ENCODE peak calls at places on chromosomes 6 and 20, in nine cellular contexts. One of them, this sample, is unnamed.

GRCh38 chr6:88381289-88381642 is 215.1 kb upstream of the CNR1 start:
- DNase-seq in IMR-90: no peak
- DNase-seq in GDM1: no peak
- DNase-seq in EL: no peak
- DNase-seq in natural killer cell: no peak
- DNase-seq in uterus: no peak
- DNase-seq in activated CD4-positive, alpha-beta T cell treated with anti-CD3 and anti-CD28 coated beads, Interleukin-2, amount 10 ng/mL, durations not matched to agents 24 days and 14 days: no peak
- DNase-seq in T-helper 22 cell: no peak
- DNase-seq in NCI-H1417 treated with DMSO at 0.1 percent for 48 hours: no peak
- DNase-seq in this sample: no peak

GRCh38 chr6:7726416-7727149 is 684 bp downstream of the BMP6 start:
- DNase-seq in IMR-90: no peak
- DNase-seq in GDM1: no peak
- DNase-seq in EL: peak
- DNase-seq in natural killer cell: no peak
- DNase-seq in uterus: no peak
- DNase-seq in activated CD4-positive, alpha-beta T cell treated with anti-CD3 and anti-CD28 coated beads, Interleukin-2, amount 10 ng/mL, durations not matched to agents 24 days and 14 days: peak
- DNase-seq in T-helper 22 cell: no peak
- DNase-seq in NCI-H1417 treated with DMSO at 0.1 percent for 48 hours: no peak
- DNase-seq in this sample: peak

GRCh38 chr6:73857341-73857890 is 161.4 kb downstream of the CD109 start:
- DNase-seq in IMR-90: no peak
- DNase-seq in GDM1: no peak
- DNase-seq in EL: no peak
- DNase-seq in natural killer cell: no peak
- DNase-seq in uterus: no peak
- DNase-seq in activated CD4-positive, alpha-beta T cell treated with anti-CD3 and anti-CD28 coated beads, Interleukin-2, amount 10 ng/mL, durations not matched to agents 24 days and 14 days: no peak
- DNase-seq in T-helper 22 cell: no peak
- DNase-seq in NCI-H1417 treated with DMSO at 0.1 percent for 48 hours: no peak
- DNase-seq in this sample: no peak

GRCh38 chr6:158869010-158869603 is 49.9 kb upstream of the EZR start:
- DNase-seq in IMR-90: no peak
- DNase-seq in GDM1: no peak
- DNase-seq in EL: no peak
- DNase-seq in natural killer cell: no peak
- DNase-seq in uterus: peak
- DNase-seq in activated CD4-positive, alpha-beta T cell treated with anti-CD3 and anti-CD28 coated beads, Interleukin-2, amount 10 ng/mL, durations not matched to agents 24 days and 14 days: no peak
- DNase-seq in T-helper 22 cell: no peak
- DNase-seq in NCI-H1417 treated with DMSO at 0.1 percent for 48 hours: peak
- DNase-seq in this sample: peak

GRCh38 chr6:54135665-54136370 is 24.6 kb downstream of the MLIP start:
- DNase-seq in IMR-90: peak
- DNase-seq in GDM1: no peak
- DNase-seq in EL: peak
- DNase-seq in natural killer cell: no peak
- DNase-seq in uterus: no peak
- DNase-seq in activated CD4-positive, alpha-beta T cell treated with anti-CD3 and anti-CD28 coated beads, Interleukin-2, amount 10 ng/mL, durations not matched to agents 24 days and 14 days: no peak
- DNase-seq in T-helper 22 cell: no peak
- DNase-seq in NCI-H1417 treated with DMSO at 0.1 percent for 48 hours: no peak
- DNase-seq in this sample: no peak

GRCh38 chr6:148551226-148551625 is 195.6 kb upstream of the UST start:
- DNase-seq in IMR-90: no peak
- DNase-seq in GDM1: no peak
- DNase-seq in EL: no peak
- DNase-seq in natural killer cell: no peak
- DNase-seq in uterus: no peak
- DNase-seq in activated CD4-positive, alpha-beta T cell treated with anti-CD3 and anti-CD28 coated beads, Interleukin-2, amount 10 ng/mL, durations not matched to agents 24 days and 14 days: no peak
- DNase-seq in T-helper 22 cell: no peak
- DNase-seq in NCI-H1417 treated with DMSO at 0.1 percent for 48 hours: no peak
- DNase-seq in this sample: no peak

GRCh38 chr6:8821921-8822512 is 386.7 kb upstream of the SLC35B3 start:
- DNase-seq in IMR-90: no peak
- DNase-seq in GDM1: no peak
- DNase-seq in EL: peak
- DNase-seq in natural killer cell: no peak
- DNase-seq in uterus: no peak
- DNase-seq in activated CD4-positive, alpha-beta T cell treated with anti-CD3 and anti-CD28 coated beads, Interleukin-2, amount 10 ng/mL, durations not matched to agents 24 days and 14 days: no peak
- DNase-seq in T-helper 22 cell: no peak
- DNase-seq in NCI-H1417 treated with DMSO at 0.1 percent for 48 hours: no peak
- DNase-seq in this sample: no peak

GRCh38 chr6:62367601-62368000 is 81.6 kb upstream of the KHDRBS2 start:
- DNase-seq in IMR-90: no peak
- DNase-seq in GDM1: peak
- DNase-seq in EL: no peak
- DNase-seq in natural killer cell: no peak
- DNase-seq in uterus: no peak
- DNase-seq in activated CD4-positive, alpha-beta T cell treated with anti-CD3 and anti-CD28 coated beads, Interleukin-2, amount 10 ng/mL, durations not matched to agents 24 days and 14 days: no peak
- DNase-seq in T-helper 22 cell: no peak
- DNase-seq in NCI-H1417 treated with DMSO at 0.1 percent for 48 hours: no peak
- DNase-seq in this sample: no peak

GRCh38 chr20:13525225-13525940 is 113.3 kb downstream of the TASP1 start:
- DNase-seq in IMR-90: peak
- DNase-seq in GDM1: no peak
- DNase-seq in EL: peak
- DNase-seq in natural killer cell: no peak
- DNase-seq in uterus: no peak
- DNase-seq in activated CD4-positive, alpha-beta T cell treated with anti-CD3 and anti-CD28 coated beads, Interleukin-2, amount 10 ng/mL, durations not matched to agents 24 days and 14 days: no peak
- DNase-seq in T-helper 22 cell: no peak
- DNase-seq in NCI-H1417 treated with DMSO at 0.1 percent for 48 hours: no peak
- DNase-seq in this sample: no peak

GRCh38 chr20:53915459-53916172 is 154.8 kb downstream of the BCAS1 start:
- DNase-seq in IMR-90: peak
- DNase-seq in GDM1: peak
- DNase-seq in EL: peak
- DNase-seq in natural killer cell: peak
- DNase-seq in uterus: peak
- DNase-seq in activated CD4-positive, alpha-beta T cell treated with anti-CD3 and anti-CD28 coated beads, Interleukin-2, amount 10 ng/mL, durations not matched to agents 24 days and 14 days: peak
- DNase-seq in T-helper 22 cell: peak
- DNase-seq in NCI-H1417 treated with DMSO at 0.1 percent for 48 hours: no peak
- DNase-seq in this sample: peak

GRCh38 chr6:50116797-50117542 is 67.2 kb upstream of the DEFB112 start:
- DNase-seq in IMR-90: no peak
- DNase-seq in GDM1: no peak
- DNase-seq in EL: no peak
- DNase-seq in natural killer cell: no peak
- DNase-seq in uterus: no peak
- DNase-seq in activated CD4-positive, alpha-beta T cell treated with anti-CD3 and anti-CD28 coated beads, Interleukin-2, amount 10 ng/mL, durations not matched to agents 24 days and 14 days: no peak
- DNase-seq in T-helper 22 cell: no peak
- DNase-seq in NCI-H1417 treated with DMSO at 0.1 percent for 48 hours: no peak
- DNase-seq in this sample: no peak

This sample was measured in neuronal stem cell.